ENCODE peak calls at places on chromosomes 4 and X, in ten cellular contexts. H is esophagus squamous epithelium, P is Peyer's patch, B is lower leg skin, U is heart left ventricle, C is A549, M is breast epithelium, O is ovary, S is K562, E is uterus. R is an unnamed sample.

GRCh38 chrX:85993539-85994197 is 53.7 kb downstream of the CHM start:
- DNase-seq in H (no peak), C (no peak), U (no peak), O (no peak), B (no peak), M (no peak), S (no peak), E (no peak), P (no peak), R (no peak)

GRCh38 chr4:27094224-27094623 is 233.6 kb downstream of the STIM2 start:
- DNase-seq in P (no peak), H (no peak), M (no peak), B (no peak), O (no peak), U (no peak), S (no peak), C (no peak), E (no peak), R (no peak)

GRCh38 chrX:136447308-136447707 is 40.4 kb upstream of the BRS3 start:
- DNase-seq in U (no peak), C (no peak), B (no peak), M (no peak), O (no peak), S (no peak), H (no peak), E (no peak), P (no peak), R (no peak)

GRCh38 chr4:98746936-98747658 is 88.7 kb upstream of the TSPAN5 start:
- DNase-seq in U (no peak), H (no peak), C (no peak), E (no peak), B (no peak), S (peak; percentile 24), O (no peak), P (no peak), M (no peak), R (no peak)

GRCh38 chrX:148984238-148984637 is 483.8 kb downstream of the AFF2 start:
- DNase-seq in P (no peak), E (no peak), M (no peak), H (no peak), S (no peak), O (no peak), B (no peak), U (no peak), C (no peak), R (no peak)

GRCh38 chr4:127545271-127545670 is 87.5 kb upstream of the INTU start:
- DNase-seq in O (no peak), E (no peak), U (no peak), P (no peak), B (no peak), M (no peak), H (no peak), S (no peak), C (no peak), R (no peak)

GRCh38 chrX:72050011-72050410 is 81.7 kb downstream of the RTL5 start:
- DNase-seq in B (no peak), M (no peak), U (no peak), S (no peak), E (no peak), C (no peak), O (no peak), P (no peak), H (no peak), R (no peak)

GRCh38 chr4:139876328-139876941 is 210.8 kb downstream of the MGST2 start:
- DNase-seq in E (no peak), C (no peak), O (no peak), M (no peak), B (no peak), U (no peak), S (no peak), H (no peak), P (no peak), R (no peak)

GRCh38 chrX:155027509-155028066 is 944 bp downstream of the FUNDC2 start:
- DNase-seq in U (no peak), S (no peak), M (no peak), C (peak; percentile 53), H (no peak), B (peak; percentile 17), E (no peak), P (no peak), O (peak; percentile 40), R (peak; percentile 80)

GRCh38 chrX:2474280-2474962 is 26.4 kb downstream of the DHRSX start:
- DNase-seq in U (no peak), B (no peak), P (no peak), O (no peak), C (peak; percentile 83), M (no peak), H (no peak), S (peak; percentile 32), E (no peak), R (no peak)

GRCh38 chr4:113358784-113359183 is 309.3 kb downstream of the ANK2 start:
- DNase-seq in H (no peak), P (no peak), U (no peak), M (no peak), O (no peak), E (no peak), C (peak; percentile 6), B (no peak), S (peak; percentile 5), R (no peak)

GRCh38 chr4:18722748-18723191 is 701.2 kb upstream of the LCORL start:
- DNase-seq in U (no peak), B (no peak), E (no peak), S (no peak), M (no peak), P (no peak), H (no peak), C (no peak), O (no peak), R (no peak)

GRCh38 chrX:41473936-41474725 is 27.0 kb downstream of the NYX start:
- DNase-seq in U (no peak), M (no peak), E (no peak), P (no peak), H (no peak), C (no peak), O (no peak), S (no peak), B (no peak), R (no peak)

GRCh38 chr4:152348670-152349069 is 187.2 kb downstream of the FBXW7 start:
- DNase-seq in M (no peak), C (no peak), H (no peak), B (no peak), E (no peak), P (no peak), S (no peak), O (no peak), U (no peak), R (no peak)
- TF ChIP-seq POLR2A in M (no peak), C (no peak), H (no peak), B (no peak), E (no peak), P (no peak), S (no peak), O (no peak), U (no peak), R (no peak)

GRCh38 chr4:130851107-130851506 is 1755.2 kb downstream of the C4orf33 start:
- DNase-seq in S (no peak), B (no peak), M (no peak), E (no peak), O (no peak), U (no peak), H (no peak), P (no peak), C (no peak), R (no peak)

GRCh38 chr4:130851932-130852331 is 1756.0 kb downstream of the C4orf33 start:
- DNase-seq in B (no peak), C (no peak), U (no peak), P (no peak), E (no peak), M (no peak), H (no peak), O (no peak), S (no peak), R (no peak)

DNA sequence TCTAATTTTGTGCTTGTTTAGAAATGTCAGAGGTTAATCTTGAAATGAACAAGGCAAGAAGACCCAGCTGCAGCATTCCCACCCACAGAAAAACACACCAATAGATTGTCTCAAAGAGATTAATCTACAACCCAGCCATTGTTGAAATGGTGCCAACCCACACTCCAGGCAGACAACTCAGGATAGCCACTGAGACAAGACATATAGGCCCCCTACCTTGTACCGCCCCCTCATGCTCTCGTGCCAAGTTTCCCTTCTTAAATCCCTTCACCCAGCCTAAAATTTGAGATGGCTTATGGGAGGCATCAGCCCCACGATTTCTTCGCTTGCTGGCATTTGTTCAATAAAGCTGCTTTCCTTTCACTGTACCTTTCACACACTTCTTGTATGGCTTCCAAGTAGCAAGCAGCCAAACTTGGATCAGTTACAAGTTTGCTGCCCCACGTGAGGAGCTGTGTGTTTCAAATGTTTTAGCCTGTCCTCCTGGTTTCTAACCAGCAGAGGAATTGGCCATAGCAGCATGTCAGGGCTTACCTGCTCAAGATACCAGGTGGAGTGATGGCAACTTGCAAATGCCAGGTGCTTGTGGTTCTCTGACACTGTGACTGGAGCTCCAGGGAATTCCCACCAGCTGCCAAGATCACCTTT is 1754.2 kb downstream of the C4orf33 start:
- DNase-seq in B (no peak), P (no peak), S (no peak), O (no peak), E (no peak), M (no peak), U (no peak), H (no peak), C (no peak), R (no peak)
- TF ChIP-seq POLR2A in B (no peak), P (no peak), S (no peak), O (no peak), E (no peak), M (no peak), U (no peak), H (no peak), C (no peak), R (no peak)

GRCh38 chr4:76689079-76689817 is 208.7 kb downstream of the SOWAHB start:
- DNase-seq in P (peak; percentile 73), E (peak; percentile 49), M (peak; percentile 34), H (no peak), C (peak; percentile 31), B (no peak), O (peak; percentile 30), S (no peak), U (peak; percentile 59), R (peak; percentile 2)
- TF ChIP-seq POLR2A in P (no peak), E (peak; percentile 42), M (no peak), H (no peak), C (peak; percentile 41), B (no peak), O (no peak), S (no peak), U (no peak), R (no peak)

DNA sequence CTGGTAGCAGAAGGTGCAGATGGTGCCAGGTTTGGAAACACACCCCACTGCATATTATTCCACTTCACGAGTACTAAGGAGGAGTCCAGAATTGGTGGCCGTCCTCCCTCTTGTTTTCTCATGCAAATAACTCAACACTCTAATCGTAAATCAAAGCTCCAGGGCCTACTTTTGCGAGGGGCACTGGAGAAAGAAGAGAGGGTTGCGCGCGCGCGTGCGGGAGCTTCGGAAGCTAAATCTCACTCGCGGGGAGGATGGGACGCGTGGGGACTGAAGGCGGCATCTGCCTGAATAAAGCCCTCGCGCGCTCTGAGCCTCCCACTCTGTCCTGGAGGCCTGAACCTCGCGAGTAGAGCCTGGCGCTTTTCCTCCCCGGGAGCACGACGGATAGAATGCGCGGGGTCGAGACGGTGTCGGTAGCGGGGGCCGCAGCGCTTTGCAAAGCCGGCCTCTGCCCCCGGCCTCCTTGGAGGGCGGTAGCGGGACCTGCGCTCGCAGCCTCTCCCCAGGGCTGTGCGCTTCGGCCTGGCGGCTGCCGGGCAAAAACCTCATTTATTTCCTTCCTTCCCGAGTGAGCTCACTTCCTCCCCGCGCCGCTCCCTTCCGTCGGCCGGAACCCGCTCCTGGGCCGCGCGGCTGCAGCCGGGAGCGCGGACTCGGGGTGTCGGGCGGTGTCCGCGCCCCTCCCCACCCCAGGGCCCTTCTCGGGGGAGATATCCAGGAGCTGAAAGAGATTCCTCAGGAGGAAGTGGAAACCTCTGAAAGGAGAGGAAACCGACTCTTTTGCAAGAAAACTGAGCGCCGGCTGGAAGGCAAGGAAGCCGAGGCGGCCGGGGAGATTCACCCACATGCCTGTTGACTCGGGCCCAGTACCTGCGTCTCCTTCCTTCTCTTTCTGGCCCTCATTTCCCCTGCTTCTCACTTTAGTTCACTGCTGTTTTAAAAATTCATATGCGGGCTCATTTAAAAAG is 20.7 kb downstream of the HAND2 start:
- DNase-seq in O (peak; percentile 65), C (no peak), S (no peak), E (peak; percentile 70), U (peak; percentile 72), B (no peak), M (no peak), P (no peak), H (no peak), R (no peak)
- TF ChIP-seq POLR2A in O (no peak), C (no peak), S (no peak), E (peak; percentile 74), U (no peak), B (no peak), M (no peak), P (no peak), H (no peak), R (no peak)